ENCODE peak calls at places on chromosome 21, in five cellular contexts. D is trophoblast cell, L is IMR-90, H is neuronal stem cell, O is H9. P is an unnamed sample.

GRCh38 chr21:39867198-39867650 is at the start of gene PCP4:
- DNase-seq in D (peak; percentile 53), L (no peak), H (peak; percentile 82), O (peak; percentile 93), P (peak; percentile 92)

GRCh38 chr21:44500111-44500510 is 39.9 kb downstream of the KRTAP10-1 start:
- DNase-seq in D (no peak), L (no peak), H (no peak), O (no peak), P (no peak)

GRCh38 chr21:42834730-42835191 is 44.6 kb downstream of the WDR4 start:
- DNase-seq in D (no peak), L (no peak), H (no peak), O (no peak), P (no peak)

GRCh38 chr21:42830456-42831455 is 48.6 kb downstream of the WDR4 start:
- DNase-seq in D (no peak), L (no peak), H (no peak), O (no peak), P (peak; percentile 51)

GRCh38 chr21:44454747-44455523 is at the start of gene LRRC3:
- DNase-seq in D (peak; percentile 79), L (peak; percentile 30), H (peak; percentile 94), O (peak; percentile 99), P (peak; percentile 97)

GRCh38 chr21:37337831-37338230 is 28.7 kb upstream of the DYRK1A start:
- DNase-seq in D (no peak), L (no peak), H (no peak), O (no peak), P (no peak)

GRCh38 chr21:27206368-27206982 is 239.6 kb upstream of the ADAMTS5 start:
- DNase-seq in D (no peak), L (peak; percentile 18), H (no peak), O (peak; percentile 41), P (peak; percentile 32)

GRCh38 chr21:42640486-42640885 is 12.9 kb upstream of the PDE9A start:
- DNase-seq in D (no peak), L (no peak), H (no peak), O (no peak), P (no peak)

GRCh38 chr21:41363370-41364270 is 1.8 kb downstream of the MX2 start:
- DNase-seq in D (no peak), L (no peak), H (no peak), O (no peak), P (no peak)

GRCh38 chr21:29298348-29299045 is at the start of gene BACH1:
- DNase-seq in D (peak; percentile 95), L (peak; percentile 91), H (peak; percentile 84), O (peak; percentile 91), P (peak; percentile 94)

GRCh38 chr21:29301703-29302102 is 3.0 kb downstream of the BACH1 start:
- DNase-seq in D (no peak), L (no peak), H (no peak), O (no peak), P (no peak)

GRCh38 chr21:29299046-29299905 is 554 bp downstream of the BACH1 start:
- DNase-seq in D (peak; percentile 59), L (peak; percentile 65), H (peak; percentile 49), O (no peak), P (peak; percentile 61)

GRCh38 chr21:29300547-29301138 is 1.9 kb downstream of the BACH1 start:
- DNase-seq in D (no peak), L (peak; percentile 56), H (no peak), O (no peak), P (no peak)

GRCh38 chr21:29299906-29300546 is 1.3 kb downstream of the BACH1 start:
- DNase-seq in D (peak; percentile 71), L (peak; percentile 97), H (peak; percentile 32), O (peak; percentile 36), P (peak; percentile 89)
- H3K4ac ChIP-seq in D (peak overlapping the region; percentile 94), L (peak overlapping the region; percentile 99), H (no peak overlapping the region), O (no peak overlapping the region), P (no peak overlapping the region)

GRCh38 chr21:25734654-25735220 is at the start of the genes ATP5PF and GABPA:
- DNase-seq in D (peak; percentile 98), L (peak; percentile 99), H (peak; percentile 97), O (peak; percentile 98), P (peak; percentile 100)

GRCh38 chr21:25735895-25736597 is 1.3 kb downstream of the GABPA start:
- DNase-seq in D (peak; percentile 33), L (peak; percentile 42), H (no peak), O (no peak), P (peak; percentile 75)

GRCh38 chr21:25735221-25735894 is 586 bp downstream of the GABPA start:
- DNase-seq in D (no peak), L (peak; percentile 88), H (peak; percentile 77), O (peak; percentile 91), P (peak; percentile 83)

GRCh38 chr21:25732091-25732760 is 2.5 kb downstream of the ATP5PF start:
- DNase-seq in D (peak; percentile 74), L (no peak), H (no peak), O (no peak), P (peak; percentile 5)

DNA sequence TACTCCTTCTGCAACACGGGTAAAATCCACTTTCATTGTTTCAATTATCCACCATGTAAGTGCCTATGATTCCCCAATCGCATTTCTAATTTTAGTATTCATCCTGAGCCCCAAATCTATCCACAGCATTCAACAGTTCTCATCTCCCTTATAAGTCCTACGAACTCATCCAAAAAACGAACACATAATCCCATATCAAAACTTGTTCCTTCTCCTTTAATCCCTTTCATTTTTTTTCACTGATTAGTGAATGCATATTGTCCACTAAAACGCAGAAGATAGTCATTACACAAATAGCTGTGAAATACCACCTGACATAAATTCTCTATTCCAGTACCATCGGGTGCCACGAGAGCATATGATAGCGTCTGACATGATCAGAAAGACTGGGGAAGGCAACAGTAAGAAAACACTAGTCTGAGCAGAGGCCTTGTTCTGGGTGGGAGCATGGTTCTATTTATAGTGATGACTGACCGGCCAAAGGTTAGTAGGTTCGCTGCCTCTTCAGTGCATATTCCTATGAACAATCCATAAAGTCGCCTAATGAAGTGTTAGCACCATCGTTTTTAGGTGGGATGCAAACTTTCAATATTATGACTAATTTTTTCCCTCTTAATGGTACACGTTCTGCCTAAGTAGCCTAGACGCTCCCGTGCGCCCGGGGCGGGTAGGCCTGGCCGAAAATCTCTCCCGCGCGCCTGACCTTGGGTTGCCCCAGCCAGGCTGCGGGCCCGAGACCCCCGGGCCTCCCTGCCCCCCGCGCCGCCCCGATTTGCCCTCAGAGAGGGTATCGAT is 648 bp downstream of the ATP5PF start:
- DNase-seq in D (no peak), L (peak; percentile 35), H (no peak), O (no peak), P (peak; percentile 10)
- H3K4ac ChIP-seq in D (peak overlapping the region; percentile 42), L (peak overlapping the region; percentile 78), H (no peak overlapping the region), O (no peak overlapping the region), P (no peak overlapping the region)

DNA sequence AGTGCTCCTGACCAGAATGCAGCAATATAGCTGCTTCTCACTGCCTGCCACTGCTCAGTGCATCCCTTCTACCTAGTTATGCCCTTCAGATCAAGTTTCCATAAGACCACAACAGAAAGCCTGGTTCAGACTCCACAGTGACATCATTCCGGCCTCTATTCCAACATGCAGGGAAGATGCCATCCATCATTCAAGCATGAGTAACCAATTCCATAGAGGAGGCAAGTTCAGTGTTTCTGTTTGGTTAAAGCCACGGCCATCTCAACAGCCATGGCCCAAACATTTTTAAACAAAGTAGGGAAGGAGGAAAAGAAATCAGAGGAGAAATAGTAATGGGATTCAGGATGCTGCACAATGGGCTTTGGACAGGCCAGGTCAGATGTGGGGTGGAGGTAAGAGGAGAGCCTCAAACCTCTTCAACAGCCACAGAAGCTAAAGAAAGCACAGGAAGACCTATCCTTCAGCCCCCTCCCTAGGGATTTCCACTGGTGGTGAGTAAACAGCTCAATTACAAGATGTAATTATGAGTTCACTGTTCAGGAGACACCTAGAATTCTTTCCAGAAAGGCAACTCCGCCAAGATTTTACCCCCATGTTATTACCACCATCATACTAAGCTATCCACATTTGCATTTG is 484.9 kb downstream of the SETD4 start:
- DNase-seq in D (peak; percentile 54), L (peak; percentile 96), H (no peak), O (no peak), P (no peak)
- H3K4ac ChIP-seq in D (no peak overlapping the region), L (peak overlapping the region; percentile 72), H (no peak overlapping the region), O (no peak overlapping the region), P (no peak overlapping the region)

GRCh38 chr21:25385912-25386474 is 221.3 kb downstream of the MRPL39 start:
- DNase-seq in D (peak; percentile 44), L (peak; percentile 77), H (peak; percentile 58), O (peak; percentile 46), P (peak; percentile 83)
- H3K4ac ChIP-seq in D (no peak overlapping the region), L (no peak overlapping the region), H (no peak overlapping the region), O (no peak overlapping the region), P (no peak overlapping the region)

DNA sequence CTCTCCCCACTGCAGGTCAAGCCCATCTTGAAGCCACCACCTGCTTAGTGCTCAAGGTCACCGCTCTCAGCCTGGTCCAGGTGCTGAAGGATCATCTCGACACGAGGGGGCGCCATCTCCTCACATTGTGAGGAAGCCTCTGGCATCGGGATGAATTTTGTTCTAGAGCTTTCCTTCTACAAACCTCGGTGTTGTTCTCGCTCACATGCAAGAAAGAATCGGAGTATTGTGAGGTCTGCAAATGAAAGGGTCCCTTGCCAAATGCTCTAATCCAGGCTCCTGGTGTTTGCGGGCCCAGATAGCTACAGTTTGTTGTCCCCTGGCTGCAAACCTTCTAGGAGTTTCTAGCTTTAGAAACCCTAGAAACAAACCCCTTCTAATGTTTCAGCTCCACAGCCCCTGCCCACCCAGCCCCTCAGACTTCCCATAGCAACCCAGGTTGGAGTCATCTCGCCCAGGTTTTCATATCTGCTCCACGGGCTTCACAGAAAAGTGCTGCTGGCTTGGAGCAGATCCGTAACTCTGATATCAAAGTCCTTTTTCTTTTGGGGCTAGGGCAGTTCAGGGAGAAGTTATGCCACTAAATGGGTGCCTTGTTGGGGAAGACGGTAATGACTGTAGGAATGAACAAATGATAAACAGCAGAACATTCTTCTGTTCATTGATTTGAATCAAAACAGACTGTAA is 8.6 kb upstream of the ATP5PO start:
- DNase-seq in D (peak; percentile 79), L (peak; percentile 72), H (peak; percentile 86), O (peak; percentile 86), P (peak; percentile 88)
- H3K4ac ChIP-seq in D (no peak overlapping the region), L (peak overlapping the region; percentile 6), H (no peak overlapping the region), O (no peak overlapping the region), P (peak overlapping the region; percentile 90)